ENCODE peak calls at places on chromosome 10, in five cellular contexts. U, R, T, E and V are unnamed samples.
A peak's percentile ranks its signal among the peaks of the same experiment; 100 is the strongest.

GRCh38 chr10:108360187-108360586 is 1195.7 kb upstream of the SORCS1 start:
- DNase-seq in U (no peak), R (no peak), E (no peak), T (no peak), V (no peak)

GRCh38 chr10:60536529-60537114 is 146.9 kb upstream of the ANK3 start:
- DNase-seq in T (no peak), U (peak; percentile 12), R (no peak), E (no peak), V (no peak)

GRCh38 chr10:118595598-118596425 is at the start of gene PRLHR:
- DNase-seq in E (no peak), U (no peak), R (peak; percentile 18), T (peak; percentile 51), V (no peak)

GRCh38 chr10:119445311-119445934 is 97.1 kb downstream of the RGS10 start:
- DNase-seq in U (peak; percentile 81), R (peak; percentile 82), E (peak; percentile 56), T (peak; percentile 88), V (peak; percentile 81)

GRCh38 chr10:69577268-69578232 is 4.3 kb upstream of the NEUROG3 start:
- DNase-seq in U (peak; percentile 51), R (no peak), E (no peak), T (no peak), V (no peak)

GRCh38 chr10:60444494-60445064 is 54.9 kb upstream of the ANK3 start:
- DNase-seq in U (peak; percentile 43), T (no peak), E (no peak), R (peak; percentile 30), V (no peak)

GRCh38 chr10:51876528-51876927 is 177.1 kb upstream of the CSTF2T start:
- DNase-seq in U (no peak), E (no peak), R (no peak), T (no peak), V (no peak)

GRCh38 chr10:72886596-72887522 is 6.7 kb upstream of the OIT3 start:
- DNase-seq in U (no peak), E (peak; percentile 27), R (no peak), T (no peak), V (no peak)

GRCh38 chr10:32367793-32368453 is 21.0 kb upstream of the EPC1 start:
- DNase-seq in E (no peak), T (peak; percentile 71), R (peak; percentile 77), U (peak; percentile 73), V (no peak)

GRCh38 chr10:111921821-111922220 is 261.7 kb downstream of the GPAM start:
- DNase-seq in R (no peak), E (no peak), U (no peak), T (no peak), V (no peak)

GRCh38 chr10:28797904-28798371 is 120.6 kb downstream of the BAMBI start:
- DNase-seq in R (no peak), U (peak; percentile 16), T (no peak), E (no peak), V (no peak)

GRCh38 chr10:32132357-32132756 is 76.1 kb upstream of the KIF5B start:
- DNase-seq in T (no peak), E (no peak), R (peak; percentile 49), U (no peak), V (no peak)

GRCh38 chr10:14386202-14386593 is 55.5 kb upstream of the FRMD4A start:
- DNase-seq in E (peak; percentile 13), T (no peak), U (peak; percentile 57), R (no peak), V (no peak)

GRCh38 chr10:13990918-13991317 is 339.8 kb downstream of the FRMD4A start:
- DNase-seq in E (no peak), R (no peak), U (no peak), T (no peak), V (no peak)

GRCh38 chr10:7610651-7611389 is 55.9 kb downstream of the ITIH5 start:
- DNase-seq in R (no peak), T (peak; percentile 35), U (no peak), E (no peak), V (no peak)

GRCh38 chr10:86556933-86557649 is 35.5 kb upstream of the WAPL start:
- DNase-seq in E (no peak), U (no peak), T (no peak), R (no peak), V (no peak)

GRCh38 chr10:102310356-102311024 is 65.2 kb downstream of the GBF1 start:
- DNase-seq in R (no peak), E (peak; percentile 9), T (no peak), U (peak; percentile 21), V (no peak)

GRCh38 chr10:8365935-8366911 is 311.7 kb downstream of the GATA3 start:
- DNase-seq in U (peak; percentile 99), R (no peak), E (peak; percentile 10), T (no peak), V (no peak)

GRCh38 chr10:51706225-51706624 is 6.8 kb upstream of the CSTF2T start:
- DNase-seq in R (no peak), U (no peak), T (peak; percentile 93), E (no peak), V (no peak)

GRCh38 chr10:120833222-120833928 is 17.8 kb upstream of the WDR11 start:
- DNase-seq in U (no peak), T (no peak), E (no peak), R (no peak), V (no peak)

GRCh38 chr10:122530177-122530576 is 30.4 kb upstream of the DMBT1 start:
- DNase-seq in T (peak; percentile 50), U (no peak), R (no peak), E (no peak), V (no peak)

GRCh38 chr10:24446739-24447138 is 237.8 kb downstream of the KIAA1217 start:
- DNase-seq in T (no peak), R (peak; percentile 16), U (no peak), E (no peak), V (no peak)

GRCh38 chr10:4303045-4303444 is 518.0 kb upstream of the KLF6 start:
- DNase-seq in R (no peak), E (no peak), U (peak; percentile 4), T (no peak), V (no peak)

GRCh38 chr10:120587061-120587460 is 130.0 kb downstream of the PLPP4 start:
- DNase-seq in U (no peak), E (no peak), T (no peak), R (no peak), V (no peak)

GRCh38 chr10:132096223-132096622 is 30.5 kb downstream of the JAKMIP3 start:
- DNase-seq in E (no peak), U (peak; percentile 84), R (no peak), T (no peak), V (no peak)

GRCh38 chr10:69733791-69734261 is 67.9 kb upstream of the COL13A1 start:
- DNase-seq in E (no peak), U (peak; percentile 31), R (no peak), T (no peak), V (no peak)

GRCh38 chr10:131790021-131790420 is 110.8 kb upstream of the PPP2R2D start:
- DNase-seq in E (no peak), U (peak; percentile 78), T (no peak), R (peak; percentile 21), V (no peak)

GRCh38 chr10:110175406-110175805 is 32.0 kb upstream of the MXI1 start:
- DNase-seq in U (no peak), E (no peak), T (no peak), R (no peak), V (no peak)

DNA sequence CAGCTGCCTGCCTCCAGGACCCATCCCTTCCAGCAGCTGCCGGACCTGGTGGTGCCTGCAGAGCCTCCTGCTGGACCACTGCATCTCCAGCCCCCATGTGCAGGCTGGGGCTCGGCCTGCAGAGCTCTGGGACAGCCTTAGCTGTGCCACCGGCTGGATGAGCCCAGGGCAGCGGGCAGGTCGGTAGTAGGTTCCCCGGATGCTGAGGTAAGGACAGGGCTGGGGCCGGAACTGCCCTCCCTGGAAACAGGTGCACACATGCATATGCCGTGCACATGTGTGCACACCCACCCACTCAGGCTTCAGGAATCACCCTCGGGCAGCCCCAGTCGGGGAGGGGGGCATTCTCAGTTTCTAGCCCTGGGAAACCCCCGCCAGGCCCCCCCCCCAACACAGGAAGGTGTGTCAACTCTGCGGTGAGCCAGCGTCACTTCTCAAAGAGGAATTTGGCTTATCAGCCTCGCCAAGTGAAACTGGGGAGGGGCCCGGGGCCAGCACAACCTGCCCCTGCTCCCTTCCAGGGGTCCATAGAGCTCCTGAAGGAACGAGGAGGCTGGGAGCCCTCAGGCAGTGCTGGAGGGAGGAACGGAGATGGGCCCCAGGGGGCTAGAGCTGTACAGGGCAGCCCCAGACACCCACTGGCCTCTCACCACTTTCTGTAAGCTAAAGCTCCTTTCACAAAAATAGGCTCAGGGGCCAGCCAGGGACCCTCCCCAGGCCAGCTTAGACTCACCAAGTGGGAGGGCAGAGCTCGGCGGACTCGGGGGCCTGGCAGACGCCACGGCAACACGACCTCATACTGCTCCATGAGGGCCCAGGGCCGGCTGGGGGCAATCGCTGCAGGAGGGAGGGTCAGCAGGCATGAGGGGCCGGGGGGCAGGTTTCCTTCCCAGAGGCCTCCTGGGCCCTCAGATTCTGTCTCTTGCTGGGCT is 1.7 kb downstream of the ADAM8 start:
- DNase-seq in U (no peak), T (no peak), R (peak; percentile 74), E (no peak), V (peak; percentile 90)
- TF ChIP-seq POLR2A in U (no peak), T (no peak), R (no peak), E (no peak), V (peak; percentile 69)

DNA sequence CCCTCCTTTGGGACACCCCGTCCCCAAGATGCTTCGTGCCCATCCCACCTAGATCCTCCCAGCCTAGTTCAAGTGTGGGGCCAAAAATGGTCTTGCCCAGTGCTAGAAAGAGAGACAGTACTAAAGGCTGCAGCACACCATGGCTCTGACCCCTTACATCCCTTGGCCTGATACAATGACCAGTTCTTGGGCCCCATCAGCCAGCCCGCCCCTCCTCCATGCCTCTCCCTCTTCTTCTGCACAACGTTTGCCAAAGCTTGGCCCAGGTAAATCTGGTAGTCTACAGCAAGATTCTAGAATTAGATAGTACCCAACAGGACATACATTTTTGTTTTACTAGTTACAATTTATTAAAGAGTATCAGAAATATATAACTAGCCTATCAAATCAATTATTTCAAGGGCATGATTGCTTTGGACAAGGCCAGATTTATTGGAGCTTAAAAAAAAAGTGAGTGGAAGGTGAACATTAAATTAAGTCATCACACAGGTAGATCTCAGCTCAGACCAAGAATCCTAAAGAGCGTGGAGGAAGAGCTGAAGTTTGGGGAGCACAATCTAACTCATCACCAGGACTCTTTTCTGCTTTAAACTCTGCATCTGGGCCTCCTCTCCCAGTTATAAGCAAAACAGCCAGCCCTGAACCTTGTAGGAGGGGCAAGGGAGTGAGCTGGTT is 69.8 kb downstream of the ZMIZ1 start:
- DNase-seq in R (no peak), E (no peak), U (no peak), T (no peak), V (no peak)
- TF ChIP-seq POLR2A in R (no peak), E (no peak), U (no peak), T (no peak), V (no peak)

GRCh38 chr10:46285300-46285699 is 1.5 kb upstream of the ANTXRL start:
- DNase-seq in U (no peak), R (no peak), T (no peak), E (no peak), V (no peak)

GRCh38 chr10:46283945-46284285 is 2.9 kb upstream of the ANTXRL start:
- DNase-seq in E (no peak), U (no peak), T (no peak), R (no peak), V (no peak)

GRCh38 chr10:46285966-46286620 is 704 bp upstream of the ANTXRL start:
- DNase-seq in E (no peak), R (no peak), T (peak; percentile 6), U (no peak), V (no peak)

GRCh38 chr10:46283217-46283944 is 3.4 kb upstream of the ANTXRL start:
- DNase-seq in R (no peak), U (no peak), T (no peak), E (no peak), V (no peak)

GRCh38 chr10:46284286-46285229 is 2.2 kb upstream of the ANTXRL start:
- DNase-seq in R (peak; percentile 95), T (peak; percentile 67), E (peak; percentile 76), U (peak; percentile 89), V (peak; percentile 80)
- TF ChIP-seq POLR2A in R (peak; percentile 46), T (peak; percentile 36), E (no peak), U (peak; percentile 64), V (no peak)

GRCh38 chr10:95758351-95759025 is 2.5 kb downstream of the ENTPD1 start:
- DNase-seq in E (no peak), T (no peak), R (peak; percentile 63), U (peak; percentile 4), V (no peak)
- TF ChIP-seq POLR2A in E (no peak), T (no peak), R (no peak), U (no peak), V (peak; percentile 75)